ENCODE peak calls at places on chromosomes 6 and 20, in four cellular contexts. D is CD8-positive, alpha-beta memory T cell; R is epithelial cell of esophagus; A is iris pigment epithelial cell. Z is an unnamed sample.

GRCh38 chr20:9392892-9393857 is 121.2 kb upstream of the LAMP5 start:
- DNase-seq in D (no peak), R (peak), A (peak), Z (no peak)

GRCh38 chr6:27553123-27553904 is 80.4 kb upstream of the ZNF184 start:
- DNase-seq in D (no peak), R (peak), A (peak), Z (no peak)

GRCh38 chr6:118220429-118221128 is 313.5 kb downstream of the SLC35F1 start:
- DNase-seq in D (no peak), R (no peak), A (no peak), Z (no peak)

GRCh38 chr20:37314617-37315292 is 25.3 kb downstream of the MANBAL start:
- DNase-seq in D (no peak), R (no peak), A (no peak), Z (no peak)

GRCh38 chr20:48644286-48644828 is 183.4 kb downstream of the PREX1 start:
- DNase-seq in D (no peak), R (no peak), A (no peak), Z (no peak)

GRCh38 chr20:19977373-19977770 is 39.8 kb upstream of the NAA20 start:
- DNase-seq in D (no peak), R (peak), A (no peak), Z (no peak)

GRCh38 chr6:158284340-158285210 is 27.7 kb upstream of the TULP4 start:
- DNase-seq in D (no peak), R (peak), A (peak), Z (peak)

GRCh38 chr6:110656492-110656891 is 158.8 kb downstream of the CDK19 start:
- DNase-seq in D (no peak), R (peak), A (no peak), Z (no peak)

GRCh38 chr20:2799688-2800589 is 488 bp downstream of the CPXM1 start:
- DNase-seq in D (no peak), R (no peak), A (no peak), Z (no peak)

GRCh38 chr6:71621918-71622519 is 264.3 kb upstream of the RIMS1 start:
- DNase-seq in D (no peak), R (peak), A (peak), Z (no peak)

GRCh38 chr6:9101920-9102319 is 666.6 kb upstream of the SLC35B3 start:
- DNase-seq in D (no peak), R (no peak), A (no peak), Z (no peak)

GRCh38 chr6:90646936-90647335 is 60.1 kb upstream of the MAP3K7 start:
- DNase-seq in D (no peak), R (peak), A (peak), Z (no peak)

GRCh38 chr6:111105578-111105977 is 18.3 kb downstream of the SLC16A10 start:
- DNase-seq in D (no peak), R (peak), A (peak), Z (no peak)

GRCh38 chr6:33066917-33067521 is 6.4 kb downstream of the HLA-DPA1 start:
- DNase-seq in D (no peak), R (no peak), A (no peak), Z (no peak)

GRCh38 chr6:152471459-152472070 is 165.6 kb downstream of the SYNE1 start:
- DNase-seq in D (no peak), R (no peak), A (peak), Z (no peak)

GRCh38 chr6:104771258-104771832 is 88.4 kb downstream of the HACE1 start:
- DNase-seq in D (peak), R (peak), A (peak), Z (no peak)

GRCh38 chr6:71496018-71496800 is 207.6 kb downstream of the OGFRL1 start:
- DNase-seq in D (no peak), R (no peak), A (peak), Z (no peak)

GRCh38 chr6:87731818-87732661 is 30.0 kb upstream of the AKIRIN2 start:
- DNase-seq in D (peak), R (peak), A (peak), Z (peak)

GRCh38 chr6:287500-287883 is 4.8 kb upstream of the DUSP22 start:
- DNase-seq in D (no peak), R (no peak), A (no peak), Z (no peak)

GRCh38 chr6:74369556-74369993 is 673.6 kb downstream of the CD109 start:
- DNase-seq in D (no peak), R (peak), A (peak), Z (no peak)

GRCh38 chr6:153804755-153805330 is 234.2 kb upstream of the OPRM1 start:
- DNase-seq in D (no peak), R (no peak), A (no peak), Z (no peak)

GRCh38 chr6:125743604-125744003 is 5.8 kb upstream of the HEY2 start:
- DNase-seq in D (no peak), R (no peak), A (no peak), Z (no peak)

GRCh38 chr20:3970016-3970415 is 45.3 kb downstream of the RNF24 start:
- DNase-seq in D (no peak), R (no peak), A (no peak), Z (no peak)

GRCh38 chr6:142846883-142847287 is 98.1 kb downstream of the HIVEP2 start:
- DNase-seq in D (no peak), R (peak), A (peak), Z (no peak)

GRCh38 chr6:45586216-45587171 is 208.8 kb upstream of the SUPT3H start:
- DNase-seq in D (peak), R (peak), A (no peak), Z (peak)

GRCh38 chr6:61682562-61682961 is 603.5 kb downstream of the KHDRBS2 start:
- DNase-seq in D (no peak), R (no peak), A (no peak), Z (no peak)

GRCh38 chr6:121413831-121414368 is 21.5 kb upstream of the GJA1 start:
- DNase-seq in D (no peak), R (no peak), A (peak), Z (no peak)

GRCh38 chr6:158340252-158340651 is 28.0 kb downstream of the TULP4 start:
- DNase-seq in D (no peak), R (no peak), A (no peak), Z (no peak)

GRCh38 chr6:70221025-70221714 is 81.7 kb downstream of the COL9A1 start:
- DNase-seq in D (no peak), R (peak), A (peak), Z (no peak)

GRCh38 chr6:15674690-15675386 is 12.0 kb upstream of the DTNBP1 start:
- DNase-seq in D (no peak), R (no peak), A (no peak), Z (no peak)